ENCODE peak calls at places on chromosomes 6 and 20, in six cellular contexts. One of them, this sample, is unnamed.

GRCh38 chr6:91442342-91442741 is 855.5 kb upstream of the MAP3K7 start:
- DNase-seq in ELF-1: no peak
- DNase-seq in stimulated activated naive CD4-positive, alpha-beta T cell: no peak
- DNase-seq in AG08396: no peak
- DNase-seq in M059J: no peak
- DNase-seq in EL: no peak
- DNase-seq in this sample: no peak

GRCh38 chr6:34079899-34080298 is 66.0 kb downstream of the GRM4 start:
- DNase-seq in EL: no peak
- DNase-seq in M059J: no peak
- DNase-seq in ELF-1: no peak
- DNase-seq in AG08396: no peak
- DNase-seq in stimulated activated naive CD4-positive, alpha-beta T cell: no peak
- DNase-seq in this sample: no peak

GRCh38 chr6:40959781-40960327 is 79.2 kb downstream of the UNC5CL start:
- DNase-seq in M059J: no peak
- DNase-seq in EL: no peak
- DNase-seq in AG08396: no peak
- DNase-seq in stimulated activated naive CD4-positive, alpha-beta T cell: no peak
- DNase-seq in ELF-1: no peak
- DNase-seq in this sample: no peak

GRCh38 chr20:8951136-8951535 is 117.8 kb upstream of the PLCB4 start:
- DNase-seq in stimulated activated naive CD4-positive, alpha-beta T cell: no peak
- DNase-seq in EL: no peak
- DNase-seq in ELF-1: no peak
- DNase-seq in M059J: no peak
- DNase-seq in AG08396: no peak
- DNase-seq in this sample: no peak

GRCh38 chr6:163320402-163320801 is 94.1 kb upstream of the QKI start:
- DNase-seq in stimulated activated naive CD4-positive, alpha-beta T cell: no peak
- DNase-seq in M059J: no peak
- DNase-seq in EL: no peak
- DNase-seq in ELF-1: no peak
- DNase-seq in AG08396: no peak
- DNase-seq in this sample: no peak

GRCh38 chr6:151285121-151285520 is 45.4 kb downstream of the AKAP12 start:
- DNase-seq in M059J: peak
- DNase-seq in ELF-1: no peak
- DNase-seq in stimulated activated naive CD4-positive, alpha-beta T cell: no peak
- DNase-seq in AG08396: peak
- DNase-seq in EL: peak
- DNase-seq in this sample: peak

GRCh38 chr6:50249493-50249892 is 199.8 kb upstream of the DEFB112 start:
- DNase-seq in ELF-1: no peak
- DNase-seq in stimulated activated naive CD4-positive, alpha-beta T cell: no peak
- DNase-seq in EL: peak
- DNase-seq in M059J: peak
- DNase-seq in AG08396: no peak
- DNase-seq in this sample: no peak

GRCh38 chr6:9186148-9186547 is 750.8 kb upstream of the SLC35B3 start:
- DNase-seq in ELF-1: no peak
- DNase-seq in M059J: no peak
- DNase-seq in AG08396: no peak
- DNase-seq in stimulated activated naive CD4-positive, alpha-beta T cell: no peak
- DNase-seq in EL: no peak
- DNase-seq in this sample: no peak

GRCh38 chr6:71012871-71013456 is 56.1 kb upstream of the B3GAT2 start:
- DNase-seq in stimulated activated naive CD4-positive, alpha-beta T cell: no peak
- DNase-seq in EL: peak
- DNase-seq in M059J: peak
- DNase-seq in AG08396: peak
- DNase-seq in ELF-1: peak
- DNase-seq in this sample: peak

GRCh38 chr6:151240861-151241642 is 1.3 kb downstream of the AKAP12 start:
- DNase-seq in EL: peak
- DNase-seq in stimulated activated naive CD4-positive, alpha-beta T cell: no peak
- DNase-seq in AG08396: peak
- DNase-seq in ELF-1: peak
- DNase-seq in M059J: peak
- DNase-seq in this sample: peak

GRCh38 chr6:128421788-128422187 is 98.6 kb downstream of the PTPRK start:
- DNase-seq in stimulated activated naive CD4-positive, alpha-beta T cell: no peak
- DNase-seq in ELF-1: no peak
- DNase-seq in AG08396: no peak
- DNase-seq in M059J: no peak
- DNase-seq in EL: no peak
- DNase-seq in this sample: no peak

GRCh38 chr20:44357555-44358130 is 2.1 kb downstream of the HNF4A start:
- DNase-seq in EL: no peak
- DNase-seq in stimulated activated naive CD4-positive, alpha-beta T cell: no peak
- DNase-seq in M059J: no peak
- DNase-seq in ELF-1: no peak
- DNase-seq in AG08396: no peak
- DNase-seq in this sample: no peak

GRCh38 chr6:108442770-108443520 is 117.8 kb upstream of the FOXO3 start:
- DNase-seq in stimulated activated naive CD4-positive, alpha-beta T cell: no peak
- DNase-seq in ELF-1: peak
- DNase-seq in AG08396: no peak
- DNase-seq in EL: no peak
- DNase-seq in M059J: no peak
- DNase-seq in this sample: no peak

GRCh38 chr6:30896541-30896940 is 11.5 kb upstream of the GTF2H4 start:
- DNase-seq in M059J: no peak
- DNase-seq in ELF-1: no peak
- DNase-seq in AG08396: no peak
- DNase-seq in stimulated activated naive CD4-positive, alpha-beta T cell: no peak
- DNase-seq in EL: no peak
- DNase-seq in this sample: no peak

GRCh38 chr6:89369009-89369408 is 16.5 kb upstream of the UBE2J1 start:
- DNase-seq in ELF-1: no peak
- DNase-seq in AG08396: peak
- DNase-seq in M059J: peak
- DNase-seq in stimulated activated naive CD4-positive, alpha-beta T cell: no peak
- DNase-seq in EL: peak
- DNase-seq in this sample: peak

GRCh38 chr20:18571009-18571408 is 3.8 kb downstream of the SMIM26 start:
- DNase-seq in stimulated activated naive CD4-positive, alpha-beta T cell: no peak
- DNase-seq in EL: no peak
- DNase-seq in ELF-1: no peak
- DNase-seq in AG08396: no peak
- DNase-seq in M059J: no peak
- DNase-seq in this sample: no peak

GRCh38 chr6:50791900-50792508 is 26.7 kb upstream of the TFAP2B start:
- DNase-seq in stimulated activated naive CD4-positive, alpha-beta T cell: no peak
- DNase-seq in M059J: peak
- DNase-seq in ELF-1: no peak
- DNase-seq in AG08396: peak
- DNase-seq in EL: peak
- DNase-seq in this sample: peak

GRCh38 chr6:139595183-139595582 is 220.7 kb upstream of the CITED2 start:
- DNase-seq in M059J: peak
- DNase-seq in EL: peak
- DNase-seq in AG08396: no peak
- DNase-seq in ELF-1: no peak
- DNase-seq in stimulated activated naive CD4-positive, alpha-beta T cell: no peak
- DNase-seq in this sample: no peak

GRCh38 chr6:13357551-13358075 is 29.3 kb upstream of the TBC1D7 start:
- DNase-seq in EL: no peak
- DNase-seq in stimulated activated naive CD4-positive, alpha-beta T cell: no peak
- DNase-seq in ELF-1: peak
- DNase-seq in M059J: peak
- DNase-seq in AG08396: peak
- DNase-seq in this sample: peak

GRCh38 chr6:165770430-165771082 is 107.5 kb upstream of the PDE10A start:
- DNase-seq in stimulated activated naive CD4-positive, alpha-beta T cell: no peak
- DNase-seq in ELF-1: no peak
- DNase-seq in EL: no peak
- DNase-seq in M059J: no peak
- DNase-seq in AG08396: no peak
- DNase-seq in this sample: no peak

GRCh38 chr6:83600531-83600930 is 88.2 kb downstream of the PRSS35 start:
- DNase-seq in ELF-1: no peak
- DNase-seq in AG08396: no peak
- DNase-seq in EL: no peak
- DNase-seq in stimulated activated naive CD4-positive, alpha-beta T cell: no peak
- DNase-seq in M059J: no peak
- DNase-seq in this sample: no peak

GRCh38 chr6:155678361-155678760 is 222.7 kb upstream of the NOX3 start:
- DNase-seq in AG08396: peak
- DNase-seq in EL: peak
- DNase-seq in ELF-1: no peak
- DNase-seq in M059J: peak
- DNase-seq in stimulated activated naive CD4-positive, alpha-beta T cell: no peak
- DNase-seq in this sample: peak

GRCh38 chr6:25991785-25992412 is 29.3 kb downstream of the TRIM38 start:
- DNase-seq in stimulated activated naive CD4-positive, alpha-beta T cell: peak
- DNase-seq in M059J: peak
- DNase-seq in AG08396: peak
- DNase-seq in EL: peak
- DNase-seq in ELF-1: peak
- DNase-seq in this sample: peak

GRCh38 chr6:93792751-93793150 is 373.4 kb upstream of the EPHA7 start:
- DNase-seq in AG08396: no peak
- DNase-seq in EL: no peak
- DNase-seq in stimulated activated naive CD4-positive, alpha-beta T cell: no peak
- DNase-seq in ELF-1: no peak
- DNase-seq in M059J: no peak
- DNase-seq in this sample: no peak

GRCh38 chr6:168778201-168778600 is 337.2 kb downstream of the SMOC2 start:
- DNase-seq in EL: no peak
- DNase-seq in ELF-1: no peak
- DNase-seq in AG08396: no peak
- DNase-seq in stimulated activated naive CD4-positive, alpha-beta T cell: no peak
- DNase-seq in M059J: no peak
- DNase-seq in this sample: no peak